ENCODE peak calls at places on chromosome 22, in four cellular contexts. E is WTC11, N is astrocyte, J is AG09319. P is an unnamed sample.

GRCh38 chr22:17172172-17172833 is 13.2 kb upstream of the HDHD5 start:
- DNase-seq in J (no peak), E (peak; percentile 65), N (no peak), P (no peak)

GRCh38 chr22:35844886-35845285 is 127.2 kb downstream of the APOL5 start:
- DNase-seq in J (no peak), E (no peak), N (no peak), P (no peak)

GRCh38 chr22:23827351-23827995 is 11.3 kb downstream of the DERL3 start:
- DNase-seq in J (no peak), N (no peak), E (no peak), P (no peak)

GRCh38 chr22:50396751-50397370 is 53.7 kb downstream of the PPP6R2 start:
- DNase-seq in N (no peak), J (no peak), E (no peak), P (no peak)

GRCh38 chr22:35556666-35557065 is 16.0 kb downstream of the RASD2 start:
- DNase-seq in J (no peak), E (no peak), N (no peak), P (no peak)

GRCh38 chr22:36595968-36596367 is 67.0 kb upstream of the EIF3D start:
- DNase-seq in J (no peak), E (no peak), N (no peak), P (no peak)

GRCh38 chr22:33811686-33812085 is 108.6 kb downstream of the LARGE1 start:
- DNase-seq in N (peak; percentile 67), J (no peak), E (no peak), P (no peak)

GRCh38 chr22:24162377-24162927 is 18.8 kb upstream of the SUSD2 start:
- DNase-seq in E (no peak), J (no peak), N (no peak), P (no peak)

GRCh38 chr22:49937758-49938564 is 19.5 kb downstream of the CRELD2 start:
- DNase-seq in N (no peak), J (no peak), E (no peak), P (no peak)

GRCh38 chr22:41722496-41722895 is 23.2 kb downstream of the MEI1 start:
- DNase-seq in N (no peak), E (no peak), J (no peak), P (no peak)

GRCh38 chr22:23233084-23233501 is 52.8 kb downstream of the BCR start:
- DNase-seq in E (no peak), N (peak; percentile 16), J (no peak), P (no peak)

GRCh38 chr22:50091092-50091491 is 1.3 kb downstream of the MOV10L1 start:
- DNase-seq in E (no peak), J (no peak), N (no peak), P (no peak)

GRCh38 chr22:28710889-28711285 is 30.7 kb downstream of the CHEK2 start:
- DNase-seq in J (no peak), N (peak; percentile 4), E (no peak), P (no peak)

GRCh38 chr22:36762687-36763260 is 13.1 kb downstream of the IFT27 start:
- DNase-seq in J (peak; percentile 19), E (no peak), N (no peak), P (no peak)

GRCh38 chr22:49992921-49993648 is 19.5 kb downstream of the IL17REL start:
- DNase-seq in N (no peak), E (peak; percentile 72), J (no peak), P (peak; percentile 88)

GRCh38 chr22:24379536-24379935 is 47.9 kb upstream of the ADORA2A start:
- DNase-seq in E (no peak), J (no peak), N (no peak), P (no peak)

GRCh38 chr22:48396785-48397530 is 1430.7 kb downstream of the BRD1 start:
- DNase-seq in N (no peak), J (no peak), E (no peak), P (no peak)

GRCh38 chr22:19495562-19496323 is 16.0 kb downstream of the CDC45 start:
- DNase-seq in N (no peak), E (no peak), J (no peak), P (no peak)

GRCh38 chr22:22995166-22995565 is 75.2 kb upstream of the GNAZ start:
- DNase-seq in N (no peak), J (no peak), E (no peak), P (no peak)

GRCh38 chr22:25508761-25509321 is 55.6 kb upstream of the GRK3 start:
- DNase-seq in N (no peak), E (no peak), J (no peak), P (no peak)

GRCh38 chr22:34992672-34993071 is 73.3 kb upstream of the ISX start:
- DNase-seq in J (no peak), N (no peak), E (no peak), P (no peak)

GRCh38 chr22:49116021-49116420 is 711.7 kb downstream of the BRD1 start:
- DNase-seq in J (no peak), E (no peak), N (no peak), P (no peak)

GRCh38 chr22:48786679-48786996 is 1041.0 kb downstream of the BRD1 start:
- DNase-seq in J (no peak), E (no peak), N (no peak), P (no peak)

GRCh38 chr22:42452456-42452855 is 20.3 kb upstream of the NFAM1 start:
- DNase-seq in J (no peak), N (no peak), E (no peak), P (no peak)

GRCh38 chr22:49328076-49328475 is 499.6 kb downstream of the BRD1 start:
- DNase-seq in N (no peak), E (no peak), J (no peak), P (no peak)

GRCh38 chr22:25067851-25068421 is 115.4 kb downstream of the KIAA1671 start:
- DNase-seq in N (no peak), E (no peak), J (no peak), P (no peak)

GRCh38 chr22:25774575-25775026 is 32.6 kb downstream of the MYO18B start:
- DNase-seq in J (no peak), N (no peak), E (peak; percentile 80), P (peak; percentile 50)

GRCh38 chr22:35217541-35217940 is 39.8 kb upstream of the HMGXB4 start:
- DNase-seq in J (no peak), E (no peak), N (no peak), P (no peak)

GRCh38 chr22:33842421-33843094 is 77.7 kb downstream of the LARGE1 start:
- DNase-seq in N (no peak), J (no peak), E (no peak), P (no peak)

GRCh38 chr22:38431266-38432010 is 23.6 kb downstream of the KCNJ4 start:
- DNase-seq in E (no peak), N (no peak), J (no peak), P (no peak)
- TF ChIP-seq CTCF in E (no peak), N (no peak), J (no peak), P (no peak)

GRCh38 chr22:32325811-32326237 is 31.8 kb upstream of the RFPL3 start:
- DNase-seq in J (no peak), N (no peak), E (peak; percentile 41), P (no peak)
- TF ChIP-seq CTCF in J (no peak), N (no peak), E (no peak), P (no peak)

GRCh38 chr22:46582281-46582811 is 37.8 kb upstream of the GRAMD4 start:
- DNase-seq in E (no peak), J (no peak), N (no peak), P (no peak)
- TF ChIP-seq CTCF in E (no peak), J (no peak), N (no peak), P (no peak)

GRCh38 chr22:39933741-39934140 is 26.5 kb upstream of the TMA7B start:
- DNase-seq in E (no peak), N (no peak), J (no peak), P (no peak)

GRCh38 chr22:39931271-39931670 is 28.9 kb upstream of the TMA7B start:
- DNase-seq in E (no peak), N (no peak), J (no peak), P (no peak)

GRCh38 chr22:39935116-39935515 is 25.1 kb upstream of the TMA7B start:
- DNase-seq in E (no peak), J (no peak), N (no peak), P (no peak)

GRCh38 chr22:39932166-39932565 is 28.0 kb upstream of the TMA7B start:
- DNase-seq in N (no peak), E (no peak), J (no peak), P (no peak)

GRCh38 chr22:39932918-39933649 is 27.1 kb upstream of the TMA7B start:
- DNase-seq in N (no peak), J (no peak), E (peak; percentile 89), P (peak; percentile 50)
- TF ChIP-seq CTCF in N (peak; percentile 34), J (peak; percentile 34), E (peak; percentile 97), P (peak; percentile 46)

DNA sequence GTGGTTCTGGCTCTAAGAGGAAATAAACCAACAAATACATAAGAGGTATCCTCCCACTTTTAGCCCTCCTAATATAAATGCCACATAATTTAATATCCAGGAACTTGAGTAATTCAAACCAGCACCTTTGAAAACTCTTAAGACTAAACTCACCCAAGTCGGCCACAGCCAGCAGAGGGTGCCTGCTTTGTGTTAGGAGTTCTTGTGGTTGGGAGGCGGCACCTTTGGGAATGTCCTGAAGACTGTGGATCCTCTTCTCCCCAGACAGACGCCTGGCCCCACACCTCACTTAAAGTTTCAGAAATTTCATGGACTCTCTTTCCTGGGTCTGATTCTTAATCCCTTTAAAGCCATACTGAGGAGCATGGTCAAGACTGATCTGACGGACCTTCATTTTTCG is 169.0 kb downstream of the TBC1D22A start:
- DNase-seq in J (no peak), E (no peak), N (peak; percentile 53), P (no peak)
- TF ChIP-seq CTCF in J (no peak), E (no peak), N (peak; percentile 18), P (no peak)

DNA sequence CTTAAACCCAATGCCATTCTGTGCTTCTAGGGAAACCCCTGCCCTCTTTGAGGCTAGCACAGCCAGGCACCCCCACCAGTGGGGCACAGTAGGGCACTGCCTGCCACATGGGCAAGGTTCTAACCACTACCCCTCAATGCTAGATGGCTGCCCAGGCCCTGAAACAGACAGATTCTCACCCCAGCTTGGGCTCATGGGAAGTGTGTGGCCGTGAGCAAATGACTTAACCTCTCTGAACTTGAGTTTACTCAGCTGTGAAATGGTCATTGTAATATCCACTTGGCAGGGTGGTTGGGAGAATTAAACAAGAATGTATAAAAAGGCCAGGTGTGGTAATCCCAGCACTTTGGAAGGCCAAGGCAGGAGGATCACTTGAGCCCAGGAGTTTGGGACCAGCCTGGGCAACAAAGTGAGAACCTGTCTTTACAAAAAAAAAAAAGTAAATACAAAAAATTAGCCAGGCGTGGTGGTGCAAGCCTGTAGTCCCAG is 22.4 kb downstream of the C22orf23 start:
- DNase-seq in N (no peak), E (no peak), J (no peak), P (no peak)
- TF ChIP-seq CTCF in N (no peak), E (no peak), J (no peak), P (no peak)

DNA sequence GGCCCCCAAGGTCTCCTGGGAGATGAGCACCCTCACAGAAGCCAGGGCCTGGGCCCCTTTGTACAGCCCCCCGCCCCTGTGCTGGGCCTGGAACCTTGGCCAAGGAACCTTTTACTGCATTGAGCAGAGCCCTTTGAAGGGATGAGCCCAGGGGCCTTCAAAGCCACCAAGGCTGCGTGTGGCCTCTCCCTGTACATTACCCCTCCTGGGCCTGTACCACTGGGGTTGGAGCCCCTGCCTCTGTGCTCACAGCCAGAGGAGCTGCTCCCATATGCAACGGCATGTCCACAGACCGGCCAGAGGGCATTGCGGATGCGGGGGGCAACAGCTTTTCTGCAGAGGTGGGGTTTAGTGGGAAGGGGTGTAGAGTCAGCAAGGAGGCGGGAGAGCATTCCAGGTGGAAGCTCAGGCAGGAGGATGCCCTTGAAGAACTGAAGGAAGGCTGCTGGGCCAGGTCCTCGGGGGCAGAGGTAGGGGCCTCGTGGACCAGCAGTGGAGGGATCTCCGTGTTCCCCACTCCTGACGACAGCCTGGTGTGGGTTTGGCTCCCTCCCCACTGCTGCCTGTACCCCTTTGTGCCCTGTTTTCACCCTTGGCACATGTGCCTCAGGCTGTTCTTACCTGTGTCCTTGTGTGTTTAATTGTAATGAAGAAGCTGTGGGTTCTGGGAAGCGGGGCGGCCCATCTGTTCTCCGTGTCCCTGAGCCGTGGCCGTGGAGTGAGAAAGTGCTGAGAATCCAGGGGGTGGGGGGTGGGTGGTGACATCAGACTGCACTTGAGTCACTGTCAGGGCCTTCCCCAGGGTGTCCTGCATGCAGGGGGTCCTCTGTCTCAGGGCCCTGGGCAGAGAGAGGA is 46.9 kb downstream of the ARHGAP8 start:
- DNase-seq in E (no peak), J (no peak), N (no peak), P (no peak)
- TF ChIP-seq CTCF in E (no peak), J (no peak), N (no peak), P (no peak)

P was measured in GM10248.